ENCODE peak calls at places on chromosomes 2 and 18, in four cellular contexts. R is heart left ventricle, K is small intestine, Z is GM23338. W is an unnamed sample.

GRCh38 chr18:24362757-24363156 is 34.9 kb downstream of the OSBPL1A start:
- DNase-seq in Z (no peak), R (no peak), K (no peak), W (no peak)

GRCh38 chr2:20567159-20567925 is 83.6 kb downstream of the HS1BP3 start:
- DNase-seq in Z (peak), R (no peak), K (no peak), W (no peak)

GRCh38 chr2:191404568-191404991 is 159.4 kb downstream of the MYO1B start:
- DNase-seq in Z (no peak), R (no peak), K (peak), W (no peak)

GRCh38 chr2:69272803-69273471 is 114.1 kb downstream of the GFPT1 start:
- DNase-seq in K (no peak), Z (peak), R (no peak), W (no peak)

GRCh38 chr2:202030676-202031075 is 3.0 kb upstream of the FZD7 start:
- DNase-seq in Z (no peak), K (no peak), R (no peak), W (no peak)

GRCh38 chr2:88188741-88189140 is 18.6 kb downstream of the THNSL2 start:
- DNase-seq in R (no peak), K (no peak), Z (no peak), W (no peak)

GRCh38 chr18:25503567-25504081 is 151.7 kb upstream of the ZNF521 start:
- DNase-seq in R (peak), Z (peak), K (peak), W (no peak)

GRCh38 chr2:25936889-25937545 is 45.3 kb downstream of the KIF3C start:
- DNase-seq in Z (no peak), K (no peak), R (no peak), W (no peak)

GRCh38 chr2:234251326-234252271 is 201.1 kb downstream of the SPP2 start:
- DNase-seq in R (no peak), K (no peak), Z (no peak), W (no peak)

GRCh38 chr2:18301421-18302139 is 258.9 kb downstream of the RDH14 start:
- DNase-seq in K (no peak), R (no peak), Z (no peak), W (no peak)

GRCh38 chr2:24313744-24314632 is 46.3 kb downstream of the ITSN2 start:
- DNase-seq in Z (no peak), K (no peak), R (no peak), W (no peak)

GRCh38 chr2:31266804-31267203 is 32.9 kb downstream of the EHD3 start:
- DNase-seq in Z (no peak), R (no peak), K (peak), W (no peak)

GRCh38 chr18:13934676-13935075 is 19.3 kb upstream of the MC2R start:
- DNase-seq in K (no peak), R (no peak), Z (no peak), W (no peak)

GRCh38 chr18:49400398-49401072 is 59.9 kb downstream of the DYM start:
- DNase-seq in Z (no peak), K (no peak), R (no peak), W (no peak)

GRCh38 chr2:138496096-138496651 is 5.4 kb upstream of the SPOPL start:
- DNase-seq in R (no peak), Z (no peak), K (no peak), W (no peak)

GRCh38 chr2:226756131-226756530 is 43.5 kb downstream of the IRS1 start:
- DNase-seq in Z (no peak), K (peak), R (no peak), W (no peak)

GRCh38 chr2:8641516-8641915 is 40.3 kb upstream of the ID2 start:
- DNase-seq in Z (no peak), K (no peak), R (no peak), W (no peak)

GRCh38 chr2:232999354-232999753 is 13.7 kb downstream of the NGEF start:
- DNase-seq in K (no peak), Z (peak), R (no peak), W (no peak)

GRCh38 chr2:200662727-200663126 is 76.9 kb downstream of the AOX1 start:
- DNase-seq in R (no peak), Z (peak), K (no peak), W (no peak)

GRCh38 chr2:28206786-28207185 is 185.9 kb upstream of the FOSL2 start:
- DNase-seq in Z (no peak), K (no peak), R (no peak), W (no peak)

GRCh38 chr18:9708882-9709877 is 1.1 kb downstream of the RAB31 start:
- DNase-seq in K (no peak), Z (peak), R (peak), W (peak)

GRCh38 chr2:63081404-63081803 is 30.8 kb downstream of the OTX1 start:
- DNase-seq in Z (no peak), R (no peak), K (no peak), W (no peak)

GRCh38 chr2:229572434-229573338 is 141.7 kb downstream of the DNER start:
- DNase-seq in Z (no peak), R (no peak), K (no peak), W (no peak)

GRCh38 chr18:71047882-71048281 is 759.0 kb downstream of the SOCS6 start:
- DNase-seq in R (no peak), Z (no peak), K (no peak), W (no peak)

GRCh38 chr18:55395811-55396210 is 192.2 kb downstream of the TCF4 start:
- DNase-seq in K (no peak), Z (no peak), R (no peak), W (no peak)

GRCh38 chr2:121075641-121076500 is 209.1 kb downstream of the TFCP2L1 start:
- DNase-seq in R (no peak), Z (peak), K (no peak), W (no peak)

GRCh38 chr2:47422560-47422959 is 19.6 kb downstream of the MSH2 start:
- DNase-seq in Z (no peak), K (peak), R (no peak), W (no peak)

GRCh38 chr2:44598731-44599529 is 237.2 kb downstream of the CAMKMT start:
- DNase-seq in Z (no peak), K (no peak), R (no peak), W (no peak)

GRCh38 chr18:13216092-13216582 is 2.4 kb upstream of the LDLRAD4 start:
- DNase-seq in R (peak), Z (peak), K (peak), W (no peak)

GRCh38 chr2:178924817-178925216 is 117.6 kb upstream of the TTN start:
- DNase-seq in R (no peak), K (no peak), Z (no peak), W (no peak)

GRCh38 chr2:161237397-161238263 is 70.6 kb upstream of the PSMD14 start:
- DNase-seq in Z (peak), R (peak), K (peak), W (peak)

GRCh38 chr2:46967990-46968647 is 52.5 kb upstream of the MCFD2 start:
- DNase-seq in Z (no peak), R (no peak), K (peak), W (no peak)

GRCh38 chr2:33526132-33526531 is 49.7 kb downstream of the RASGRP3 start:
- DNase-seq in Z (no peak), K (no peak), R (no peak), W (no peak)

GRCh38 chr2:146239392-146240135 is 1605.3 kb upstream of the ACVR2A start:
- DNase-seq in R (no peak), Z (no peak), K (no peak), W (no peak)

GRCh38 chr2:65275141-65275540 is 47.5 kb downstream of the ACTR2 start:
- DNase-seq in K (no peak), Z (peak), R (no peak), W (no peak)

GRCh38 chr18:58611471-58612131 is 17.3 kb downstream of the ALPK2 start:
- DNase-seq in Z (peak), K (no peak), R (no peak), W (no peak)

GRCh38 chr2:33354981-33355380 is 121.5 kb upstream of the RASGRP3 start:
- DNase-seq in K (no peak), Z (no peak), R (no peak), W (no peak)

W was measured in GM12892.